ENCODE peak calls at places on chromosomes 6 and 20, in seven cellular contexts. One of them, this sample, is unnamed.

GRCh38 chr6:90835584-90836212 is 248.8 kb upstream of the MAP3K7 start:
- DNase-seq in right lobe of liver: no peak
- DNase-seq in CD4-positive, alpha-beta T cell: no peak
- DNase-seq in brain microvascular endothelial cell: no peak
- DNase-seq in AG04450: no peak
- DNase-seq in endodermal cell: no peak
- DNase-seq in heart right ventricle: no peak
- DNase-seq in this sample: no peak

GRCh38 chr20:43191946-43192847 is 2.5 kb upstream of the PTPRT start:
- DNase-seq in brain microvascular endothelial cell: no peak
- DNase-seq in CD4-positive, alpha-beta T cell: no peak
- DNase-seq in heart right ventricle: no peak
- DNase-seq in AG04450: no peak
- DNase-seq in endodermal cell: peak
- DNase-seq in right lobe of liver: peak
- DNase-seq in this sample: no peak

GRCh38 chr20:35303382-35303734 is 11.1 kb upstream of the FAM83C start:
- DNase-seq in right lobe of liver: no peak
- DNase-seq in heart right ventricle: no peak
- DNase-seq in brain microvascular endothelial cell: no peak
- DNase-seq in endodermal cell: no peak
- DNase-seq in AG04450: no peak
- DNase-seq in CD4-positive, alpha-beta T cell: no peak
- DNase-seq in this sample: no peak

GRCh38 chr6:20483902-20484497 is 50.3 kb upstream of the CDKAL1 start:
- DNase-seq in endodermal cell: peak
- DNase-seq in AG04450: no peak
- DNase-seq in CD4-positive, alpha-beta T cell: no peak
- DNase-seq in right lobe of liver: no peak
- DNase-seq in heart right ventricle: no peak
- DNase-seq in brain microvascular endothelial cell: no peak
- DNase-seq in this sample: no peak

GRCh38 chr20:22684763-22685443 is 100.5 kb upstream of the FOXA2 start:
- DNase-seq in heart right ventricle: no peak
- DNase-seq in right lobe of liver: no peak
- DNase-seq in CD4-positive, alpha-beta T cell: no peak
- DNase-seq in AG04450: no peak
- DNase-seq in endodermal cell: no peak
- DNase-seq in brain microvascular endothelial cell: no peak
- DNase-seq in this sample: no peak

GRCh38 chr6:105483492-105483891 is 80.6 kb upstream of the PREP start:
- DNase-seq in heart right ventricle: no peak
- DNase-seq in right lobe of liver: no peak
- DNase-seq in endodermal cell: no peak
- DNase-seq in CD4-positive, alpha-beta T cell: no peak
- DNase-seq in AG04450: no peak
- DNase-seq in brain microvascular endothelial cell: peak
- DNase-seq in this sample: no peak

GRCh38 chr6:110874880-110875547 is 429 bp downstream of the AMD1 start:
- DNase-seq in AG04450: peak
- DNase-seq in endodermal cell: peak
- DNase-seq in CD4-positive, alpha-beta T cell: no peak
- DNase-seq in right lobe of liver: peak
- DNase-seq in brain microvascular endothelial cell: no peak
- DNase-seq in heart right ventricle: peak
- DNase-seq in this sample: no peak

GRCh38 chr20:40797425-40797824 is 108.4 kb upstream of the MAFB start:
- DNase-seq in CD4-positive, alpha-beta T cell: no peak
- DNase-seq in heart right ventricle: no peak
- DNase-seq in AG04450: no peak
- DNase-seq in endodermal cell: peak
- DNase-seq in right lobe of liver: no peak
- DNase-seq in brain microvascular endothelial cell: no peak
- DNase-seq in this sample: no peak

GRCh38 chr6:127302728-127303675 is 36.3 kb downstream of the RNF146 start:
- DNase-seq in CD4-positive, alpha-beta T cell: peak
- DNase-seq in AG04450: no peak
- DNase-seq in endodermal cell: no peak
- DNase-seq in right lobe of liver: no peak
- DNase-seq in heart right ventricle: no peak
- DNase-seq in brain microvascular endothelial cell: peak
- DNase-seq in this sample: no peak

GRCh38 chr6:134372603-134373281 is 54.8 kb upstream of the SGK1 start:
- DNase-seq in brain microvascular endothelial cell: peak
- DNase-seq in endodermal cell: no peak
- DNase-seq in AG04450: no peak
- DNase-seq in right lobe of liver: peak
- DNase-seq in CD4-positive, alpha-beta T cell: no peak
- DNase-seq in heart right ventricle: peak
- DNase-seq in this sample: no peak

GRCh38 chr6:10465633-10466499 is 51.0 kb upstream of the TFAP2A start:
- DNase-seq in CD4-positive, alpha-beta T cell: no peak
- DNase-seq in right lobe of liver: peak
- DNase-seq in brain microvascular endothelial cell: peak
- DNase-seq in heart right ventricle: no peak
- DNase-seq in endodermal cell: peak
- DNase-seq in AG04450: no peak
- DNase-seq in this sample: no peak

GRCh38 chr6:40512340-40512739 is 74.8 kb downstream of the LRFN2 start:
- DNase-seq in right lobe of liver: no peak
- DNase-seq in CD4-positive, alpha-beta T cell: no peak
- DNase-seq in heart right ventricle: no peak
- DNase-seq in AG04450: no peak
- DNase-seq in brain microvascular endothelial cell: no peak
- DNase-seq in endodermal cell: no peak
- DNase-seq in this sample: no peak

GRCh38 chr6:105844275-105844848 is 241.8 kb upstream of the PRDM1 start:
- DNase-seq in AG04450: no peak
- DNase-seq in right lobe of liver: no peak
- DNase-seq in CD4-positive, alpha-beta T cell: no peak
- DNase-seq in brain microvascular endothelial cell: no peak
- DNase-seq in endodermal cell: peak
- DNase-seq in heart right ventricle: peak
- DNase-seq in this sample: no peak

GRCh38 chr20:25222461-25223178 is 25.3 kb upstream of the PYGB start:
- DNase-seq in heart right ventricle: no peak
- DNase-seq in CD4-positive, alpha-beta T cell: no peak
- DNase-seq in AG04450: no peak
- DNase-seq in right lobe of liver: no peak
- DNase-seq in endodermal cell: peak
- DNase-seq in brain microvascular endothelial cell: no peak
- DNase-seq in this sample: no peak

GRCh38 chr6:31826793-31827285 is 699 bp upstream of the HSPA1B start:
- DNase-seq in right lobe of liver: peak
- DNase-seq in CD4-positive, alpha-beta T cell: no peak
- DNase-seq in heart right ventricle: peak
- DNase-seq in endodermal cell: peak
- DNase-seq in AG04450: no peak
- DNase-seq in brain microvascular endothelial cell: no peak
- DNase-seq in this sample: peak

GRCh38 chr20:18504479-18505060 is 3.2 kb upstream of the SEC23B start:
- DNase-seq in CD4-positive, alpha-beta T cell: no peak
- DNase-seq in brain microvascular endothelial cell: no peak
- DNase-seq in AG04450: no peak
- DNase-seq in right lobe of liver: peak
- DNase-seq in endodermal cell: peak
- DNase-seq in heart right ventricle: peak
- DNase-seq in this sample: peak

GRCh38 chr20:52518735-52519134 is 327.2 kb upstream of the ZFP64 start:
- DNase-seq in endodermal cell: no peak
- DNase-seq in AG04450: no peak
- DNase-seq in CD4-positive, alpha-beta T cell: no peak
- DNase-seq in brain microvascular endothelial cell: no peak
- DNase-seq in right lobe of liver: no peak
- DNase-seq in heart right ventricle: no peak
- DNase-seq in this sample: no peak

DNA sequence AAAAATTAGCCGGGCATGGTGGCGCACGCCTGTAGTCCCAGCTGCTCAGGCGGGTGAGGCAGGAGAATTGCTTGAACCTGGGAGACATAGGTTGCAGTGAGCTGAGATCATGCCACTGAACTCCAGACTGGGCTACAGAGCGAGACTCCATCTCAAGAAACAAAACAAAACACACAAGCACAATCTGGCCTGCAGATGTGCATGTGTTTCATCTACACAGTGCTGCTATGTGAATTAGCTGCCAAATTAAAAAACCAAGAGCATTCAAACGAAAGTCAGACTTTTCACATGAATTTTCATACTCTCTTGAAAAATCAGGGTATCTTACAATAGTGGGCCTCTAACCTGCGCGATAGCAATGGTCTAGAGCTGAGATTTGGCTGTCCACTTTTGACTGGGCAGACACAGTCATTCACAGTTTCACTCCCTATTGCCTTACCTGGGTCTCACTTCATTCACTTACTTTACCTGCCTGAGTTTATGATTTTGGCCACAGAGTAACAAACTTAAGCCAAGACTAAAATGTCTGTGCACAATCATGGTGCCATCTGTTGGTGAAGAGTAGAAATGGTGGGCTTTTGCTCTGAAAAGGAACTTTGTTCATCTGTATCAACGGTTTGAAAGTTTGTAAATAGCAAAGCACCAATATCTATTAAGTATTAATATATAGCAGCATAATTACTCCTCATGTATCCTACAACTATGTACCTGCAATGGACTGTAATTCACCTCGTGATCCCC is 138.4 kb upstream of the UST start:
- DNase-seq in heart right ventricle: no peak
- DNase-seq in endodermal cell: no peak
- DNase-seq in CD4-positive, alpha-beta T cell: no peak
- DNase-seq in brain microvascular endothelial cell: no peak
- DNase-seq in AG04450: no peak
- DNase-seq in right lobe of liver: no peak
- DNase-seq in this sample: no peak
- H3K27ac ChIP-seq in heart right ventricle: no peak
- H3K27ac ChIP-seq in endodermal cell: no peak
- H3K27ac ChIP-seq in CD4-positive, alpha-beta T cell: no peak
- H3K27ac ChIP-seq in brain microvascular endothelial cell: no peak
- H3K27ac ChIP-seq in AG04450: no peak
- H3K27ac ChIP-seq in right lobe of liver: no peak
- H3K27ac ChIP-seq in this sample: no peak

GRCh38 chr20:57711826-57712225 is 2.0 kb upstream of the PMEPA1 start:
- DNase-seq in CD4-positive, alpha-beta T cell: no peak
- DNase-seq in AG04450: no peak
- DNase-seq in right lobe of liver: no peak
- DNase-seq in brain microvascular endothelial cell: no peak
- DNase-seq in endodermal cell: peak
- DNase-seq in heart right ventricle: no peak
- DNase-seq in this sample: no peak
- H3K27ac ChIP-seq in CD4-positive, alpha-beta T cell: no peak
- H3K27ac ChIP-seq in AG04450: no peak
- H3K27ac ChIP-seq in right lobe of liver: no peak
- H3K27ac ChIP-seq in brain microvascular endothelial cell: no peak
- H3K27ac ChIP-seq in endodermal cell: no peak
- H3K27ac ChIP-seq in heart right ventricle: peak
- H3K27ac ChIP-seq in this sample: no peak

GRCh38 chr6:150686566-150686965 is 86.9 kb downstream of the PLEKHG1 start:
- DNase-seq in AG04450: no peak
- DNase-seq in CD4-positive, alpha-beta T cell: no peak
- DNase-seq in right lobe of liver: no peak
- DNase-seq in endodermal cell: no peak
- DNase-seq in brain microvascular endothelial cell: no peak
- DNase-seq in heart right ventricle: no peak
- DNase-seq in this sample: no peak
- H3K27ac ChIP-seq in AG04450: no peak
- H3K27ac ChIP-seq in CD4-positive, alpha-beta T cell: no peak
- H3K27ac ChIP-seq in right lobe of liver: no peak
- H3K27ac ChIP-seq in endodermal cell: no peak
- H3K27ac ChIP-seq in brain microvascular endothelial cell: no peak
- H3K27ac ChIP-seq in heart right ventricle: peak
- H3K27ac ChIP-seq in this sample: no peak

DNA sequence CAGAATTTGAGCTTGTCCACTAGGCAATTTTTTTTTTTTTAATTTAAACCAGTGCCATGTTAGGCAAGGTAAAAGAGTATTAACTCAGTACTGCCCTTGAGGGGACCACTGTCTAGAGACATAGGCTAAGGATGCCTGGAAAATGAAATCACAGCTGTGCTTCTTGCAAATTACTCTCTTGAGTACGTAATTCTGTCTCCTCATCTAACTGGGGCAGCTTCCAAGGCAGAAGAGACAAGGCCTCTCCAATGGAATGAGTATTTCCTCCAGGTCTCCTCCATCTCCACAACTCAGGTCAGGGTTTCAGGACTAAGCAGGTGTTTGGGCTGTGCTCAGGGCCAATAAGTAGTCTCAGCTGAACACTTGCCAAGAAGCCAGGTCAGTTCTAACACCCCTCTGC is 33.8 kb upstream of the MRPS10 start:
- DNase-seq in CD4-positive, alpha-beta T cell: no peak
- DNase-seq in AG04450: no peak
- DNase-seq in right lobe of liver: no peak
- DNase-seq in endodermal cell: no peak
- DNase-seq in brain microvascular endothelial cell: no peak
- DNase-seq in heart right ventricle: no peak
- DNase-seq in this sample: no peak
- H3K27ac ChIP-seq in CD4-positive, alpha-beta T cell: no peak
- H3K27ac ChIP-seq in AG04450: no peak
- H3K27ac ChIP-seq in right lobe of liver: no peak
- H3K27ac ChIP-seq in endodermal cell: no peak
- H3K27ac ChIP-seq in brain microvascular endothelial cell: no peak
- H3K27ac ChIP-seq in heart right ventricle: peak
- H3K27ac ChIP-seq in this sample: no peak

DNA sequence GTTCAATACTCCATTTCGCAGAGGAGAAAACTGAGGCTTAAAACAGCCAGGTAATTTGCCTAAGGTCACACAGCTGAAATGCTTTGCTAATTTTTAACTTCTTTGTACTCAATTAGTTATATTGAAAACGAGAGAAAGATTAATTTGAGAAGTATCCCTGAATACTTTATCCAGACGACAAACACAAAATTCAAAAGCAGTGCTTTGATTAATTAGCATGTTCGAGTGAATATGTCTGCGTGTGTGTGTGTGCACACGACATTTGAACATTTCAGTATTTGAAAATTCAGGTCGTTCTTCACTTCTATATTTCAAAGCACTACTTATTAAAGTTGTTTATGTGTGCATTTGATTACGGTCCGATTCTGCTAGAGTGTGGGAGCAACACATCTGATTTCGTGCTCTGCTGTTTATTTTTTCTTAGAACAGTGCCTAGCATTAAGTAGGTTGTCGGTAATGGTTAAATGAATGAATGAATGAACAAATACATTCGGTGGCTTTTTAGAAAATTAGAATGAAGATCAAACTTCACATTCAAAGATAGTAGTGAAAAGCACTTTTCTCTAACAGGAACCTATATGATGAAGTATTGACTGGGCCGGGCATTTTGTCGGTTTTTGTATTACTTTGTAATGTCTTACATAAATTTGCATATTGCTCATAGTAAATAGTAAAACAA is 36.9 kb upstream of the SYNCRIP start:
- DNase-seq in CD4-positive, alpha-beta T cell: no peak
- DNase-seq in right lobe of liver: no peak
- DNase-seq in AG04450: no peak
- DNase-seq in heart right ventricle: no peak
- DNase-seq in endodermal cell: no peak
- DNase-seq in brain microvascular endothelial cell: no peak
- DNase-seq in this sample: no peak
- H3K27ac ChIP-seq in CD4-positive, alpha-beta T cell: peak
- H3K27ac ChIP-seq in right lobe of liver: no peak
- H3K27ac ChIP-seq in AG04450: peak
- H3K27ac ChIP-seq in heart right ventricle: peak
- H3K27ac ChIP-seq in endodermal cell: peak
- H3K27ac ChIP-seq in brain microvascular endothelial cell: peak
- H3K27ac ChIP-seq in this sample: peak

This sample was measured in caudate nucleus.